ENCODE peak calls at places on chromosomes 12 and 14, in five cellular contexts. A is stimulated activated CD4-positive, alpha-beta T cell treated with anti-CD3 and anti-CD28 coated beads, Interleukin-2, amount 100 ng/mL, for 24 hours; C is Calu3; T is RPMI7951; I is T-helper 17 cell. H is an unnamed sample.

GRCh38 chr14:51844482-51844881 is 15.9 kb upstream of the GNG2 start:
- DNase-seq in A (no peak), C (no peak), T (no peak), I (no peak), H (no peak)

GRCh38 chr12:128267651-128268347 is 829 bp downstream of the TMEM132C start:
- DNase-seq in A (no peak), C (no peak), T (no peak), I (no peak), H (no peak)

GRCh38 chr14:103630364-103631108 is 1.5 kb downstream of the KLC1 start:
- DNase-seq in A (no peak), C (no peak), T (no peak), I (no peak), H (no peak)

GRCh38 chr14:21521526-21521925 is 4.6 kb downstream of the SALL2 start:
- DNase-seq in A (no peak), C (no peak), T (no peak), I (no peak), H (no peak)

GRCh38 chr12:7107181-7108041 is 1.6 kb downstream of the C1RL start:
- DNase-seq in A (no peak), C (no peak), T (no peak), I (no peak), H (no peak)

GRCh38 chr14:56189306-56189705 is 71.1 kb downstream of the PELI2 start:
- DNase-seq in A (no peak), C (no peak), T (peak), I (no peak), H (peak)

GRCh38 chr12:58540480-58541299 is 379.6 kb downstream of the LRIG3 start:
- DNase-seq in A (peak), C (peak), T (peak), I (no peak), H (peak)

GRCh38 chr12:123591702-123592481 is 7.5 kb downstream of the TMED2 start:
- DNase-seq in A (no peak), C (no peak), T (peak), I (no peak), H (no peak)

GRCh38 chr12:12870454-12870853 is 20.9 kb upstream of the GPRC5A start:
- DNase-seq in A (no peak), C (no peak), T (peak), I (no peak), H (no peak)

GRCh38 chr14:104393199-104393897 is 186.2 kb upstream of the C14orf180 start:
- DNase-seq in A (no peak), C (no peak), T (no peak), I (no peak), H (no peak)

GRCh38 chr12:106986625-106987389 is at the start of gene MTERF2:
- DNase-seq in A (peak), C (peak), T (peak), I (peak), H (peak)

GRCh38 chr12:128879898-128880764 is 26.9 kb downstream of the GLT1D1 start:
- DNase-seq in A (no peak), C (no peak), T (no peak), I (no peak), H (no peak)

GRCh38 chr14:55752580-55753365 is 172.8 kb downstream of the KTN1 start:
- DNase-seq in A (no peak), C (peak), T (peak), I (no peak), H (peak)

GRCh38 chr14:75831455-75831854 is 150.3 kb downstream of the TGFB3 start:
- DNase-seq in A (peak), C (peak), T (peak), I (no peak), H (no peak)

GRCh38 chr12:2637371-2637770 is 157.4 kb upstream of the FKBP4 start:
- DNase-seq in A (no peak), C (no peak), T (no peak), I (no peak), H (no peak)

GRCh38 chr12:94792690-94793089 is 142.3 kb upstream of the TMCC3 start:
- DNase-seq in A (no peak), C (no peak), T (peak), I (no peak), H (no peak)

GRCh38 chr14:65079788-65080187 is 22.5 kb downstream of the MAX start:
- DNase-seq in A (no peak), C (no peak), T (no peak), I (no peak), H (no peak)

GRCh38 chr14:75274899-75275569 is 3.6 kb upstream of the FOS start:
- DNase-seq in A (no peak), C (no peak), T (no peak), I (peak), H (no peak)

GRCh38 chr14:55874785-55875184 is 243.4 kb upstream of the PELI2 start:
- DNase-seq in A (no peak), C (no peak), T (no peak), I (no peak), H (no peak)

GRCh38 chr14:27427796-27428195 is 830.0 kb upstream of the NOVA1 start:
- DNase-seq in A (no peak), C (no peak), T (peak), I (no peak), H (peak)

GRCh38 chr12:92735131-92735721 is 32.4 kb downstream of the PLEKHG7 start:
- DNase-seq in A (no peak), C (peak), T (peak), I (no peak), H (peak)

GRCh38 chr12:132543298-132544172 is 53.6 kb downstream of the FBRSL1 start:
- DNase-seq in A (no peak), C (no peak), T (no peak), I (no peak), H (no peak)

GRCh38 chr12:57169046-57169795 is 21.8 kb upstream of the LRP1-AS start:
- DNase-seq in A (no peak), C (no peak), T (no peak), I (no peak), H (no peak)

GRCh38 chr14:63186453-63186852 is 17.8 kb upstream of the RHOJ start:
- DNase-seq in A (no peak), C (no peak), T (no peak), I (no peak), H (no peak)

GRCh38 chr14:76181546-76181945 is 29.8 kb downstream of the GPATCH2L start:
- DNase-seq in A (no peak), C (no peak), T (no peak), I (no peak), H (peak)

GRCh38 chr14:52023518-52023917 is 34.2 kb downstream of the RTRAF start:
- DNase-seq in A (no peak), C (no peak), T (peak), I (no peak), H (no peak)

GRCh38 chr12:110107369-110108281 is 16.5 kb upstream of the IFT81 start:
- DNase-seq in A (no peak), C (peak), T (peak), I (no peak), H (peak)

GRCh38 chr12:43309845-43310405 is 242.1 kb downstream of the ADAMTS20 start:
- DNase-seq in A (no peak), C (no peak), T (peak), I (no peak), H (no peak)

GRCh38 chr12:24198070-24198469 is 248.6 kb upstream of the SOX5 start:
- DNase-seq in A (no peak), C (no peak), T (peak), I (no peak), H (no peak)

GRCh38 chr12:3032770-3033537 is 44.2 kb upstream of the TSPAN9 start:
- DNase-seq in A (no peak), C (no peak), T (no peak), I (no peak), H (no peak)

GRCh38 chr12:121611306-121611705 is 15.0 kb upstream of the ORAI1 start:
- DNase-seq in A (peak), C (peak), T (no peak), I (no peak), H (no peak)

GRCh38 chr12:33575346-33575745 is 135.7 kb upstream of the SYT10 start:
- DNase-seq in A (no peak), C (no peak), T (no peak), I (no peak), H (no peak)

GRCh38 chr12:4910502-4911315 is 1.0 kb downstream of the KCNA1 start:
- DNase-seq in A (peak), C (no peak), T (no peak), I (no peak), H (no peak)

GRCh38 chr14:38197761-38198345 is 9.9 kb upstream of the SSTR1 start:
- DNase-seq in A (no peak), C (no peak), T (no peak), I (no peak), H (peak)

GRCh38 chr12:1173806-1174617 is 183.0 kb downstream of the ERC1 start:
- DNase-seq in A (no peak), C (no peak), T (no peak), I (no peak), H (no peak)

GRCh38 chr12:6038160-6038559 is 86.3 kb downstream of the VWF start:
- DNase-seq in A (peak), C (peak), T (peak), I (no peak), H (peak)

GRCh38 chr12:131084341-131085011 is 130.8 kb downstream of the ADGRD1 start:
- DNase-seq in A (no peak), C (no peak), T (no peak), I (no peak), H (no peak)